ENCODE peak calls at places on chromosomes 12 and 14, in six cellular contexts. A, U, K, B, E and H are unnamed samples.

GRCh38 chr12:9673404-9674225 is 4.1 kb downstream of the CLEC2D start:
- DNase-seq in K (no peak), E (peak), B (peak), U (no peak), A (peak), H (peak)

GRCh38 chr14:59081680-59082079 is 106.8 kb upstream of the DAAM1 start:
- DNase-seq in E (no peak), A (no peak), B (no peak), U (no peak), K (no peak), H (no peak)

GRCh38 chr12:128727999-128728398 is 95.8 kb downstream of the SLC15A4 start:
- DNase-seq in A (no peak), U (no peak), E (no peak), B (no peak), K (no peak), H (no peak)

GRCh38 chr12:120194534-120195395 is at the start of gene GCN1:
- DNase-seq in U (peak), K (peak), E (peak), B (peak), A (peak), H (peak)

GRCh38 chr12:76571256-76571655 is 11.7 kb upstream of the OSBPL8 start:
- DNase-seq in E (no peak), B (no peak), U (no peak), A (peak), K (no peak), H (no peak)

GRCh38 chr14:101838476-101838875 is 77.0 kb downstream of the PPP2R5C start:
- DNase-seq in B (no peak), K (no peak), A (no peak), E (no peak), U (no peak), H (no peak)

GRCh38 chr14:75310295-75311059 is 31.8 kb downstream of the FOS start:
- DNase-seq in E (peak), A (peak), K (peak), U (peak), B (peak), H (peak)

GRCh38 chr12:131430158-131430772 is 280.6 kb upstream of the SFSWAP start:
- DNase-seq in U (no peak), B (no peak), A (no peak), K (no peak), E (no peak), H (no peak)

GRCh38 chr12:126798449-126798848 is 1468.5 kb upstream of the TMEM132C start:
- DNase-seq in K (no peak), A (no peak), U (no peak), E (no peak), B (no peak), H (no peak)

GRCh38 chr14:55329999-55330710 is 58.9 kb downstream of the FBXO34 start:
- DNase-seq in K (no peak), B (no peak), E (no peak), A (peak), U (no peak), H (no peak)

GRCh38 chr12:62862259-62862881 is 72.6 kb downstream of the PPM1H start:
- DNase-seq in A (peak), K (no peak), E (no peak), U (no peak), B (peak), H (no peak)

GRCh38 chr12:17609152-17609551 is 480.8 kb downstream of the RERGL start:
- DNase-seq in B (peak), E (no peak), A (no peak), U (no peak), K (no peak), H (no peak)

GRCh38 chr12:91178139-91178561 is 4.5 kb downstream of the DCN start:
- DNase-seq in A (peak), K (no peak), U (no peak), E (no peak), B (peak), H (peak)

DNA sequence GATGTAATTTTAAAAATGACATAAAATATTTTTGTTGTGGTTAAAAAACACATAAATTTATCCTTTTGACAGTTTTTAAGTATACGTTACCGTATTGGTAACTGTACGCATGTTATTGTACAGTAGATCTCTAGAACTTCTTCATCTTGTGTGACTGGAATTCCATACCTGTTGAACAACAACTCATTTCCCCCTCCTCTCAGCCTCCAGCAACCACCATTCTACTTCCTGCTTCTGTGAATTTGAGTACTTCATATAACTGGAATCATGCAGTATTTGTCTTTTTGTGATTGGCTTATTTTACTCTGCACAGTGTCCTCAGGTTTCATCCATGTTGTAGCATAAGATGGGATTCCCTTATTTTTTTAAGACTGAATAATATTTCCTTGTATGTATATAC is 113.6 kb upstream of the ATF1 start:
- DNase-seq in A (no peak), U (no peak), E (no peak), K (no peak), B (no peak), H (no peak)
- H3K14ac ChIP-seq in A (no peak), U (no peak), E (no peak), K (no peak), B (no peak), H (no peak)

GRCh38 chr12:105113094-105113493 is 5.6 kb downstream of the WASHC4 start:
- DNase-seq in B (no peak), A (no peak), K (no peak), U (no peak), E (no peak), H (no peak)
- H3K14ac ChIP-seq in B (no peak), A (no peak), K (no peak), U (no peak), E (no peak), H (no peak)

GRCh38 chr12:29738416-29738815 is 45.3 kb downstream of the TMTC1 start:
- DNase-seq in B (no peak), A (no peak), E (no peak), K (no peak), U (no peak), H (no peak)
- H3K14ac ChIP-seq in B (no peak), A (peak), E (no peak), K (no peak), U (no peak), H (no peak)

DNA sequence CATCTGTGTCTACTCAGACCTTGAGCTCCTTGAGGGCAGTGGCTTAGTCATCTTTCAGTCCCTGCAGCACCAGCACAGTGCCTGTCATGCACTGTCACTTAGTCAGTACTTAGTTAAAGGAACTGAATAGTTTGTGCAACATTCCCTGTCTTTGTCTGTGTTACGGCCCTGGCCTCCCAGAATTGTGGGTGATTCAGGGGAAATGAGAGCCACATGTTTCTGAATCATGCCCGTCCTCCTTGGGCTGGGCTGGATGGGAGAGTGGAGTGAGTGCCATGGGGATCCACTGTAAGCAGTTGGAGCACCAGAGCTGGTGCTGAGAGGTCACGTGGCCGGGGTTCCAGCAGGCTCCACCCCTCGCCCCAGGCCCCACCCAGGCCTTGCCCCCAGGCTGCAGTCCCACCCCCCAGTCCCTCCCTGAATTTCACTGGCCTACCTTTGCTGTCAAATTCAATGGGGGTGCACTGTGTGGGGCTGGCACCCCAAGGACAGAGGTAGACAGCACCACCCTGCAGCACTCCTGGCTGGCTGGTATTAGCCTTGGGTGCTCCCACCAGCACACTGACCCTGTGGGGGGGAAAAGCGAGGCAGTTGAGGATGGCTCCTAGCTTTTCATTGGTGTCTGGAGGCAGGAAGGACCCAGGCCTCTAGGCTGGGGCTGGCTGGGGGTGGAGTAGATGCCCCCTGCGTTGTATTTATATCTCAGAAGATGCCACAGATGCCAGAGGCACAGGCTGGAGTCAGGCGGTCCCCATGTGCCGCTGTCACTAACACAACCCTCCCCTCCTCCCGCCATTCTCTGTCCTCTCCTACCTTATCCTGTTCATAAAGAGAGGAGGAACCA is 7.4 kb downstream of the ITGA5 start:
- DNase-seq in E (peak), B (peak), A (peak), U (no peak), K (peak), H (peak)
- H3K14ac ChIP-seq in E (no peak), B (no peak), A (peak), U (no peak), K (no peak), H (no peak)